ENCODE peak calls at places on chromosomes 6 and 20, in six cellular contexts. One of them, this sample, is unnamed.

GRCh38 chr20:22058746-22059145 is 353.3 kb downstream of the PAX1 start:
- DNase-seq in CD8-positive, alpha-beta memory T cell: no peak
- DNase-seq in foreskin fibroblast: no peak
- DNase-seq in OCI-LY7: no peak
- DNase-seq in activated CD4-positive, alpha-beta T cell treated with anti-CD3 and anti-CD28 coated beads for 48 hours: no peak
- DNase-seq in left lung: no peak
- DNase-seq in this sample: no peak

GRCh38 chr6:139338845-139339244 is 35.6 kb downstream of the CITED2 start:
- DNase-seq in CD8-positive, alpha-beta memory T cell: no peak
- DNase-seq in foreskin fibroblast: peak; percentile 82
- DNase-seq in OCI-LY7: no peak
- DNase-seq in activated CD4-positive, alpha-beta T cell treated with anti-CD3 and anti-CD28 coated beads for 48 hours: no peak
- DNase-seq in left lung: no peak
- DNase-seq in this sample: no peak

GRCh38 chr6:55379486-55379885 is 52.2 kb downstream of the GFRAL start:
- DNase-seq in CD8-positive, alpha-beta memory T cell: no peak
- DNase-seq in foreskin fibroblast: no peak
- DNase-seq in OCI-LY7: no peak
- DNase-seq in activated CD4-positive, alpha-beta T cell treated with anti-CD3 and anti-CD28 coated beads for 48 hours: no peak
- DNase-seq in left lung: no peak
- DNase-seq in this sample: no peak

GRCh38 chr6:34120953-34121675 is 24.8 kb downstream of the GRM4 start:
- DNase-seq in CD8-positive, alpha-beta memory T cell: no peak
- DNase-seq in foreskin fibroblast: no peak
- DNase-seq in OCI-LY7: no peak
- DNase-seq in activated CD4-positive, alpha-beta T cell treated with anti-CD3 and anti-CD28 coated beads for 48 hours: no peak
- DNase-seq in left lung: no peak
- DNase-seq in this sample: no peak

GRCh38 chr6:108876929-108877775 is 28.9 kb downstream of the ARMC2 start:
- DNase-seq in CD8-positive, alpha-beta memory T cell: no peak
- DNase-seq in foreskin fibroblast: peak; percentile 94
- DNase-seq in OCI-LY7: no peak
- DNase-seq in activated CD4-positive, alpha-beta T cell treated with anti-CD3 and anti-CD28 coated beads for 48 hours: no peak
- DNase-seq in left lung: no peak
- DNase-seq in this sample: no peak

GRCh38 chr6:26159417-26160273 is 72.4 kb downstream of the HFE start:
- DNase-seq in CD8-positive, alpha-beta memory T cell: no peak
- DNase-seq in foreskin fibroblast: peak; percentile 60
- DNase-seq in OCI-LY7: peak; percentile 75
- DNase-seq in activated CD4-positive, alpha-beta T cell treated with anti-CD3 and anti-CD28 coated beads for 48 hours: no peak
- DNase-seq in left lung: no peak
- DNase-seq in this sample: no peak

GRCh38 chr6:13065596-13065995 is 262.7 kb downstream of the TBC1D7 start:
- DNase-seq in CD8-positive, alpha-beta memory T cell: no peak
- DNase-seq in foreskin fibroblast: peak; percentile 81
- DNase-seq in OCI-LY7: no peak
- DNase-seq in activated CD4-positive, alpha-beta T cell treated with anti-CD3 and anti-CD28 coated beads for 48 hours: no peak
- DNase-seq in left lung: no peak
- DNase-seq in this sample: no peak

GRCh38 chr6:144377586-144377985 is 92.5 kb downstream of the UTRN start:
- DNase-seq in CD8-positive, alpha-beta memory T cell: no peak
- DNase-seq in foreskin fibroblast: peak; percentile 75
- DNase-seq in OCI-LY7: no peak
- DNase-seq in activated CD4-positive, alpha-beta T cell treated with anti-CD3 and anti-CD28 coated beads for 48 hours: no peak
- DNase-seq in left lung: no peak
- DNase-seq in this sample: no peak

GRCh38 chr6:33075568-33076405 is at the start of gene HLA-DPB1:
- DNase-seq in CD8-positive, alpha-beta memory T cell: peak; percentile 74
- DNase-seq in foreskin fibroblast: peak; percentile 76
- DNase-seq in OCI-LY7: peak; percentile 90
- DNase-seq in activated CD4-positive, alpha-beta T cell treated with anti-CD3 and anti-CD28 coated beads for 48 hours: no peak
- DNase-seq in left lung: no peak
- DNase-seq in this sample: no peak

GRCh38 chr6:135423649-135424128 is 73.9 kb downstream of the AHI1 start:
- DNase-seq in CD8-positive, alpha-beta memory T cell: peak; percentile 5
- DNase-seq in foreskin fibroblast: peak; percentile 69
- DNase-seq in OCI-LY7: peak; percentile 77
- DNase-seq in activated CD4-positive, alpha-beta T cell treated with anti-CD3 and anti-CD28 coated beads for 48 hours: no peak
- DNase-seq in left lung: no peak
- DNase-seq in this sample: no peak

GRCh38 chr20:58229198-58229802 is 847 bp upstream of the ANKRD60 start:
- DNase-seq in CD8-positive, alpha-beta memory T cell: no peak
- DNase-seq in foreskin fibroblast: no peak
- DNase-seq in OCI-LY7: no peak
- DNase-seq in activated CD4-positive, alpha-beta T cell treated with anti-CD3 and anti-CD28 coated beads for 48 hours: no peak
- DNase-seq in left lung: no peak
- DNase-seq in this sample: no peak

GRCh38 chr6:39304951-39305350 is 9.3 kb downstream of the KCNK17 start:
- DNase-seq in CD8-positive, alpha-beta memory T cell: no peak
- DNase-seq in foreskin fibroblast: no peak
- DNase-seq in OCI-LY7: no peak
- DNase-seq in activated CD4-positive, alpha-beta T cell treated with anti-CD3 and anti-CD28 coated beads for 48 hours: no peak
- DNase-seq in left lung: no peak
- DNase-seq in this sample: no peak

GRCh38 chr6:44667226-44667625 is 279.7 kb downstream of the CDC5L start:
- DNase-seq in CD8-positive, alpha-beta memory T cell: no peak
- DNase-seq in foreskin fibroblast: peak; percentile 82
- DNase-seq in OCI-LY7: no peak
- DNase-seq in activated CD4-positive, alpha-beta T cell treated with anti-CD3 and anti-CD28 coated beads for 48 hours: no peak
- DNase-seq in left lung: no peak
- DNase-seq in this sample: no peak

GRCh38 chr20:20369353-20370086 is 1.6 kb downstream of the INSM1 start:
- DNase-seq in CD8-positive, alpha-beta memory T cell: no peak
- DNase-seq in foreskin fibroblast: no peak
- DNase-seq in OCI-LY7: no peak
- DNase-seq in activated CD4-positive, alpha-beta T cell treated with anti-CD3 and anti-CD28 coated beads for 48 hours: peak; percentile 53
- DNase-seq in left lung: no peak
- DNase-seq in this sample: peak; percentile 36

GRCh38 chr6:143205170-143205879 is 144.6 kb downstream of the AIG1 start:
- DNase-seq in CD8-positive, alpha-beta memory T cell: no peak
- DNase-seq in foreskin fibroblast: no peak
- DNase-seq in OCI-LY7: no peak
- DNase-seq in activated CD4-positive, alpha-beta T cell treated with anti-CD3 and anti-CD28 coated beads for 48 hours: no peak
- DNase-seq in left lung: no peak
- DNase-seq in this sample: no peak

GRCh38 chr20:29079769-29080690 is 2177.4 kb upstream of the DEFB115 start:
- DNase-seq in CD8-positive, alpha-beta memory T cell: peak; percentile 25
- DNase-seq in foreskin fibroblast: no peak
- DNase-seq in OCI-LY7: no peak
- DNase-seq in activated CD4-positive, alpha-beta T cell treated with anti-CD3 and anti-CD28 coated beads for 48 hours: peak; percentile 51
- DNase-seq in left lung: peak; percentile 76
- DNase-seq in this sample: no peak

GRCh38 chr6:69305456-69305855 is 491.4 kb downstream of the LMBRD1 start:
- DNase-seq in CD8-positive, alpha-beta memory T cell: no peak
- DNase-seq in foreskin fibroblast: no peak
- DNase-seq in OCI-LY7: no peak
- DNase-seq in activated CD4-positive, alpha-beta T cell treated with anti-CD3 and anti-CD28 coated beads for 48 hours: no peak
- DNase-seq in left lung: no peak
- DNase-seq in this sample: no peak

GRCh38 chr6:11368760-11369159 is 136.3 kb upstream of the NEDD9 start:
- DNase-seq in CD8-positive, alpha-beta memory T cell: no peak
- DNase-seq in foreskin fibroblast: no peak
- DNase-seq in OCI-LY7: no peak
- DNase-seq in activated CD4-positive, alpha-beta T cell treated with anti-CD3 and anti-CD28 coated beads for 48 hours: no peak
- DNase-seq in left lung: no peak
- DNase-seq in this sample: no peak

This sample was measured in stimulated activated naive CD8-positive, alpha-beta T cell treated with anti-CD3 and anti-CD28 coated beads, Interleukin-15, Interleukin-2, amounts not matched to agents 100 U/mL and 50 U/mL, for 24 hours.